ENCODE peak calls at places on chromosomes 6 and 20, in nine cellular contexts. R is tibial nerve; N is upper lobe of right lung; J is neuronal stem cell; U is cardiac muscle cell; T is CD4-positive, CD25-positive, alpha-beta regulatory T cell; F is psoas muscle; Z is adrenal gland; V is fibroblast of lung. G is an unnamed sample.
A peak's percentile ranks its signal among the peaks of the same experiment; 100 is the strongest.

GRCh38 chr20:36614781-36615557 is 9.4 kb downstream of the RAB5IF start:
- DNase-seq in N (no peak), J (no peak), R (no peak), Z (no peak), T (no peak), U (no peak), F (no peak), V (no peak), G (no peak)

GRCh38 chr6:139316622-139317317 is 25.0 kb upstream of the TXLNB start:
- DNase-seq in V (no peak), R (no peak), Z (no peak), U (no peak), F (no peak), T (no peak), J (no peak), N (no peak), G (no peak)

GRCh38 chr6:12392490-12392889 is 102.3 kb downstream of the EDN1 start:
- DNase-seq in N (no peak), Z (no peak), V (no peak), J (no peak), F (no peak), R (no peak), U (peak; percentile 2), T (no peak), G (no peak)

GRCh38 chr6:152462716-152463115 is 174.4 kb downstream of the SYNE1 start:
- DNase-seq in N (no peak), Z (no peak), F (no peak), R (no peak), J (no peak), V (peak; percentile 64), U (no peak), T (no peak), G (no peak)

GRCh38 chr20:3470208-3470626 is 601 bp upstream of the ATRN start:
- DNase-seq in V (no peak), J (no peak), U (no peak), Z (no peak), N (no peak), F (no peak), T (no peak), R (no peak), G (no peak)

GRCh38 chr20:58131111-58131510 is 97.3 kb downstream of the ANKRD60 start:
- DNase-seq in V (peak; percentile 47), T (no peak), R (peak; percentile 61), N (no peak), J (peak; percentile 17), Z (peak; percentile 27), F (no peak), U (no peak), G (peak; percentile 74)

GRCh38 chr20:21315138-21315537 is 12.0 kb downstream of the XRN2 start:
- DNase-seq in F (no peak), Z (peak; percentile 76), R (no peak), U (no peak), T (no peak), V (peak; percentile 71), N (no peak), J (no peak), G (no peak)

GRCh38 chr6:137216875-137217553 is 2.2 kb downstream of the IFNGR1 start:
- DNase-seq in F (no peak), Z (no peak), V (no peak), N (no peak), R (no peak), U (no peak), T (no peak), J (no peak), G (no peak)

GRCh38 chr6:165010556-165011535 is 298.6 kb downstream of the C6orf118 start:
- DNase-seq in F (no peak), J (no peak), T (no peak), N (no peak), V (no peak), Z (no peak), U (no peak), R (no peak), G (no peak)

GRCh38 chr6:105326838-105327745 is 75.8 kb downstream of the PREP start:
- DNase-seq in V (peak; percentile 27), R (no peak), N (no peak), Z (peak; percentile 30), U (no peak), T (no peak), J (no peak), F (peak; percentile 22), G (no peak)

GRCh38 chr6:135014353-135014832 is 40.2 kb downstream of the HBS1L start:
- DNase-seq in F (no peak), U (no peak), N (no peak), T (peak; percentile 6), V (no peak), Z (no peak), J (no peak), R (no peak), G (no peak)

GRCh38 chr6:68876792-68877493 is 241.9 kb downstream of the ADGRB3 start:
- DNase-seq in N (no peak), R (no peak), J (no peak), V (peak; percentile 53), U (peak; percentile 57), F (no peak), Z (no peak), T (no peak), G (no peak)

GRCh38 chr20:19880256-19881079 is 122.4 kb downstream of the RIN2 start:
- DNase-seq in U (no peak), F (no peak), V (peak; percentile 28), R (no peak), J (no peak), T (no peak), Z (peak; percentile 46), N (no peak), G (no peak)

DNA sequence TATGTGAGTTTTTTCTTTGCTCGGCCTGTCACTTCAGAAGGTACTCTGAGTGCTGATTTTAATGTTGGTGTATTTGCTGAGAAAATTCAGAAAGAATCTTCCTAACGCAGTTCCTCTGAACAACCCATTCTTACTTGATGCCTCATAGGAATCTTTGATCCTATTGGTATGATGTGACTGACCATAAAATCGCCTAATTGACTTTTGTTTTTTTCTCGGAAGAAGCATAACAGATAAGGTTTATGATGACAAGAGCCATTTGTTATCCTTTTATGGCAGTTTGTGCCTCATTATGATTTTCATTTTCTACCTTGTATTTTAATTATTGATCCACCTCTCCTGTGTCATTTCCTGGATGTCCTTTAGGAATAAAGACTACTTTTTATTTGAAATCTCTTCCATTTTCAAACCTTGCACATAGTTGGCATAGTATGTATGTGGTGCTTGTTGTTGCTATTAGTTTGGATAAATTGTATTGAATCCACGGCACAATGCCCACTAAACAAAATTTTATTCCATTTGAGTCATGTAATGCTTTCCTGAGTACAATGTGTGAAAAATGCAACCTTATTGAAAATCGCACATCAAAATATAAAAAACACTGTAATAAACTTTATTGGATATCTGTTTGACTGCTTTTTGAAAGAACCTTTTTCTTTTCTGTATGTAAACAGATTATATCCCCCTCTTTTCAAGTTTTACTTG is 37.3 kb downstream of the LRRC1 start:
- DNase-seq in V (no peak), J (no peak), U (no peak), T (no peak), N (no peak), F (no peak), R (no peak), Z (no peak), G (no peak)
- H3K4me1 ChIP-seq in V (peaks cover 2% of the 10 kb centered on the region), J (peaks cover 11% of the 10 kb centered on the region), U (peaks cover 7% of the 10 kb centered on the region), T (no peaks in the 10 kb centered on the region), N (no peaks in the 10 kb centered on the region), F (no peaks in the 10 kb centered on the region), R (peaks cover 41% of the 10 kb centered on the region), Z (no peaks in the 10 kb centered on the region), G (peaks cover 21% of the 10 kb centered on the region)

GRCh38 chr6:154249499-154250298 is 106.9 kb downstream of the IPCEF1 start:
- DNase-seq in R (no peak), U (no peak), T (peak; percentile 27), V (no peak), F (no peak), J (no peak), Z (no peak), N (no peak), G (no peak)
- H3K4me3 ChIP-seq in R (no peak overlapping the region), U (no peak overlapping the region), T (peak overlapping the region; percentile 100), V (no peak overlapping the region), F (no peak overlapping the region), J (no peak overlapping the region), Z (no peak overlapping the region), N (no peak overlapping the region), G (no peak overlapping the region)

DNA sequence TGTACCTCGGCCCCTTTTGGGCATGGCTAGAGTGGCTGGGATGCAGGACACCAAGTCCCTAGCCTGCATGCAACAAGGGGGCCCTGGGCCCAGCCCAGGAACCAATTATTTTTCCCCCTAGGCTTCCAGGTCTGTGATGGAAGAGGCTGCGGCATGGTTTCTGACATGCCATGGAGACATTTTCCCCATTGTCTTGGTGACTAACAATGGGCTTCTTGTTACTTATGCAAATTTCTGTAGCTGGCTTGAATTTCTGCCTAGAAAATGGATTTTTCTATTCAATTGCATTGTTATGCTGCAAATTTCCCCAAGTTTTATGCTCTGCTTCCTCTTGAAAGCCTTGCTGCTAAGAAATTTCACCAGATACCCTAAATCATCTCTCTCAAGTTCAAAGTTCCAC is 1269.6 kb upstream of the CITED2 start:
- DNase-seq in R (no peak), U (no peak), Z (no peak), N (no peak), V (no peak), J (no peak), F (no peak), T (no peak), G (no peak)
- H3K4me1 ChIP-seq in R (no peaks in the 10 kb centered on the region), U (peaks cover 1% of the 10 kb centered on the region), Z (no peaks in the 10 kb centered on the region), N (no peaks in the 10 kb centered on the region), V (no peaks in the 10 kb centered on the region), J (no peaks in the 10 kb centered on the region), F (no peaks in the 10 kb centered on the region), T (no peaks in the 10 kb centered on the region), G (no peaks in the 10 kb centered on the region)

GRCh38 chr6:71486466-71486865 is 197.9 kb downstream of the OGFRL1 start:
- DNase-seq in T (no peak), F (no peak), N (no peak), V (no peak), U (no peak), Z (no peak), R (no peak), J (no peak), G (no peak)

GRCh38 chr6:71489736-71490135 is 201.1 kb downstream of the OGFRL1 start:
- DNase-seq in R (no peak), Z (no peak), U (no peak), V (peak; percentile 81), T (no peak), F (no peak), J (no peak), N (no peak), G (no peak)

GRCh38 chr6:71491844-71492243 is 203.2 kb downstream of the OGFRL1 start:
- DNase-seq in Z (no peak), R (no peak), U (no peak), V (no peak), J (no peak), N (no peak), T (no peak), F (no peak), G (no peak)

GRCh38 chr6:71490876-71491275 is 202.3 kb downstream of the OGFRL1 start:
- DNase-seq in N (no peak), J (no peak), R (no peak), U (no peak), T (no peak), V (no peak), F (no peak), Z (no peak), G (no peak)

DNA sequence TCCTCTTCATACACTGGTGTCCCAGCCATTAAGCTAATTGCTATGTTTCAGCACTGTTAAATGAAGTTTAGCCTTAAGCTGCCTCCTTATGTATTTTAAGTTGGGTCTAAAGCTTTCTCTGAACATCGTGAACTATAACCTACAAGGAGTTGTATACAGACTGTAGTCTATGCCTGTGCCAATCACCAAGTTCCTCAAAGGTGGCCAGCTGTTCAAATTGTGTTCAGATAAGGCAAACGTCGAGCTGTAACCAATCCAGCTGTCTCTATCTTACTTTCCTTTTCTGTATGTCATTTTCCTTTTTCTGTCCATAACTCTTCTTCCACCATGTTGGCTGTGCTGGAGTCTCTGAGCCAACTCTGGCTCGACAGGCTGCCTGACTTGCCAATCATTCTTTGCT is 199.6 kb downstream of the OGFRL1 start:
- DNase-seq in R (no peak), N (no peak), Z (no peak), J (no peak), U (no peak), F (no peak), V (no peak), T (no peak), G (no peak)
- H3K4me3 ChIP-seq in R (no peak overlapping the region), N (no peak overlapping the region), Z (no peak overlapping the region), J (no peak overlapping the region), U (no peak overlapping the region), F (no peak overlapping the region), V (no peak overlapping the region), T (no peak overlapping the region), G (no peak overlapping the region)

G was measured in esophagus muscularis mucosa.